ENCODE peak calls at places on chromosome 10, in seven cellular contexts. Z is A549, W is HFF-Myc, U is D341Med, V is trophoblast cell, S is DMS153, F is bronchial epithelial cell. T is an unnamed sample.

GRCh38 chr10:58384095-58384494 is 1.1 kb upstream of the TFAM start:
- DNase-seq in Z (no peak), S (no peak), F (no peak), U (no peak), W (no peak), V (no peak), T (no peak)

GRCh38 chr10:46091834-46092522 is 45.9 kb upstream of the MSMB start:
- DNase-seq in F (no peak), U (no peak), Z (no peak), V (no peak), W (no peak), S (no peak), T (peak)

GRCh38 chr10:113945687-113946085 is 91.2 kb downstream of the NHLRC2 start:
- DNase-seq in V (no peak), Z (no peak), S (no peak), F (no peak), U (no peak), W (no peak), T (no peak)

GRCh38 chr10:69958232-69958902 is 94.3 kb upstream of the MACROH2A2 start:
- DNase-seq in F (peak), V (peak), Z (peak), U (peak), S (peak), W (peak), T (peak)

GRCh38 chr10:123507298-123507697 is 158.9 kb upstream of the GPR26 start:
- DNase-seq in W (no peak), V (no peak), F (no peak), S (peak), Z (no peak), U (no peak), T (no peak)

GRCh38 chr10:76864913-76865312 is 772.7 kb downstream of the KCNMA1 start:
- DNase-seq in F (no peak), U (no peak), Z (no peak), W (no peak), S (no peak), V (no peak), T (no peak)

GRCh38 chr10:62961951-62962523 is 145.9 kb upstream of the EGR2 start:
- DNase-seq in W (no peak), S (no peak), V (no peak), F (no peak), Z (no peak), U (no peak), T (no peak)

GRCh38 chr10:5400843-5401242 is 3.8 kb downstream of the TUBAL3 start:
- DNase-seq in F (no peak), V (no peak), Z (no peak), S (no peak), U (no peak), W (no peak), T (peak)

GRCh38 chr10:113735913-113736312 is 15.6 kb upstream of the PLEKHS1 start:
- DNase-seq in Z (peak), U (no peak), F (peak), W (no peak), V (no peak), S (peak), T (peak)

GRCh38 chr10:34467364-34467763 is 347.7 kb downstream of the PARD3 start:
- DNase-seq in Z (no peak), V (no peak), U (no peak), W (no peak), S (no peak), F (no peak), T (no peak)

GRCh38 chr10:121087129-121087528 is 236.0 kb downstream of the WDR11 start:
- DNase-seq in W (no peak), F (no peak), V (no peak), U (no peak), Z (no peak), S (no peak), T (no peak)

GRCh38 chr10:3524086-3524960 is 260.7 kb downstream of the KLF6 start:
- DNase-seq in V (peak), W (no peak), Z (no peak), F (no peak), U (no peak), S (no peak), T (no peak)

GRCh38 chr10:69087600-69088470 is at the start of gene SRGN:
- DNase-seq in F (peak), V (peak), U (no peak), Z (peak), S (no peak), W (no peak), T (no peak)

GRCh38 chr10:29908977-29909376 is 150.4 kb downstream of the JCAD start:
- DNase-seq in W (no peak), U (no peak), V (no peak), S (peak), F (no peak), Z (no peak), T (peak)

GRCh38 chr10:82628373-82628772 is 753.4 kb downstream of the NRG3 start:
- DNase-seq in U (no peak), F (no peak), W (no peak), V (no peak), Z (peak), S (no peak), T (no peak)

GRCh38 chr10:15068802-15069201 is 19.8 kb downstream of the ACBD7 start:
- DNase-seq in W (no peak), V (no peak), F (peak), S (no peak), Z (no peak), U (no peak), T (no peak)

GRCh38 chr10:130076681-130077080 is 33.9 kb downstream of the C10orf143 start:
- DNase-seq in U (no peak), W (no peak), Z (no peak), S (no peak), F (no peak), V (no peak), T (no peak)

GRCh38 chr10:91689731-91690168 is 56.9 kb upstream of the PPP1R3C start:
- DNase-seq in Z (no peak), U (no peak), W (no peak), V (no peak), F (peak), S (no peak), T (no peak)